ENCODE peak calls at places on chromosomes 13 and 19, in ten cellular contexts. Y is CD8-positive, alpha-beta memory T cell; A is upper lobe of right lung; Q is CD8-positive, alpha-beta T cell; S is H1; E is Peyer's patch; U is sigmoid colon; P is tibial artery; J is colonic mucosa; G is spleen. K is an unnamed sample.

GRCh38 chr19:1175020-1175419 is 952 bp upstream of the SBNO2 start:
- DNase-seq in Y (no peak), A (no peak), Q (no peak), S (no peak), E (no peak), U (no peak), P (no peak), J (no peak), G (no peak), K (no peak)

GRCh38 chr19:41910240-41910991 is 17.8 kb downstream of the ERFL start:
- DNase-seq in Y (no peak), A (no peak), Q (no peak), S (no peak), E (no peak), U (no peak), P (no peak), J (no peak), G (peak; percentile 75), K (no peak)

GRCh38 chr13:27708325-27708724 is 84.0 kb upstream of the GSX1 start:
- DNase-seq in Y (no peak), A (no peak), Q (no peak), S (no peak), E (no peak), U (no peak), P (no peak), J (no peak), G (no peak), K (no peak)

GRCh38 chr19:8811315-8812172 is 20.6 kb downstream of the ZNF558 start:
- DNase-seq in Y (no peak), A (no peak), Q (no peak), S (no peak), E (no peak), U (no peak), P (no peak), J (no peak), G (no peak), K (no peak)

GRCh38 chr19:19399733-19400438 is 5.6 kb upstream of the GATAD2A start:
- DNase-seq in Y (no peak), A (no peak), Q (no peak), S (no peak), E (no peak), U (no peak), P (no peak), J (no peak), G (peak; percentile 15), K (no peak)

GRCh38 chr19:34306213-34306661 is 51.9 kb downstream of the GARRE1 start:
- DNase-seq in Y (no peak), A (no peak), Q (no peak), S (no peak), E (peak; percentile 58), U (no peak), P (no peak), J (peak; percentile 73), G (no peak), K (peak; percentile 26)

GRCh38 chr19:54364775-54365257 is at the start of gene LAIR1:
- DNase-seq in Y (peak; percentile 23), A (peak; percentile 76), Q (peak; percentile 58), S (no peak), E (no peak), U (no peak), P (peak; percentile 71), J (no peak), G (peak; percentile 93), K (no peak)

GRCh38 chr13:86960876-86961275 is 710.3 kb upstream of the SLITRK5 start:
- DNase-seq in Y (no peak), A (no peak), Q (no peak), S (no peak), E (no peak), U (no peak), P (no peak), J (no peak), G (no peak), K (no peak)

GRCh38 chr13:90375851-90376250 is 971.6 kb upstream of the MIR17HG start:
- DNase-seq in Y (no peak), A (no peak), Q (no peak), S (no peak), E (no peak), U (no peak), P (no peak), J (no peak), G (no peak), K (no peak)

GRCh38 chr19:3186891-3187661 is 1.3 kb downstream of the NCLN start:
- DNase-seq in Y (no peak), A (no peak), Q (no peak), S (no peak), E (no peak), U (no peak), P (no peak), J (no peak), G (no peak), K (no peak)
- H3K4me1 ChIP-seq in Y (peaks cover 57% of the 10 kb centered on the region), A (peaks cover 27% of the 10 kb centered on the region), Q (peaks cover 63% of the 10 kb centered on the region), S (no peaks in the 10 kb centered on the region), E (peaks cover 22% of the 10 kb centered on the region), U (peaks cover 20% of the 10 kb centered on the region), P (peaks cover 27% of the 10 kb centered on the region), J (peaks cover 30% of the 10 kb centered on the region), G (peaks cover 77% of the 10 kb centered on the region), K (peaks cover 4% of the 10 kb centered on the region)

GRCh38 chr13:40986328-40986856 is 32.7 kb downstream of the ELF1 start:
- DNase-seq in Y (no peak), A (no peak), Q (no peak), S (no peak), E (no peak), U (no peak), P (no peak), J (no peak), G (no peak), K (no peak)
- H3K4me1 ChIP-seq in Y (peaks cover 68% of the 10 kb centered on the region), A (peaks cover 46% of the 10 kb centered on the region), Q (peaks cover 65% of the 10 kb centered on the region), S (no peaks in the 10 kb centered on the region), E (peaks cover 22% of the 10 kb centered on the region), U (peaks cover 30% of the 10 kb centered on the region), P (peaks cover 46% of the 10 kb centered on the region), J (peaks cover 16% of the 10 kb centered on the region), G (peaks cover 60% of the 10 kb centered on the region), K (peaks cover 57% of the 10 kb centered on the region)

GRCh38 chr19:51141181-51141580 is 920 bp upstream of the SIGLEC7 start:
- DNase-seq in Y (no peak), A (no peak), Q (no peak), S (no peak), E (no peak), U (no peak), P (no peak), J (no peak), G (no peak), K (no peak)
- H3K4me1 ChIP-seq in Y (peaks cover 21% of the 10 kb centered on the region), A (peaks cover 5% of the 10 kb centered on the region), Q (peaks cover 22% of the 10 kb centered on the region), S (peaks cover 6% of the 10 kb centered on the region), E (no peaks in the 10 kb centered on the region), U (no peaks in the 10 kb centered on the region), P (no peaks in the 10 kb centered on the region), J (no peaks in the 10 kb centered on the region), G (peaks cover 5% of the 10 kb centered on the region), K (no peaks in the 10 kb centered on the region)

DNA sequence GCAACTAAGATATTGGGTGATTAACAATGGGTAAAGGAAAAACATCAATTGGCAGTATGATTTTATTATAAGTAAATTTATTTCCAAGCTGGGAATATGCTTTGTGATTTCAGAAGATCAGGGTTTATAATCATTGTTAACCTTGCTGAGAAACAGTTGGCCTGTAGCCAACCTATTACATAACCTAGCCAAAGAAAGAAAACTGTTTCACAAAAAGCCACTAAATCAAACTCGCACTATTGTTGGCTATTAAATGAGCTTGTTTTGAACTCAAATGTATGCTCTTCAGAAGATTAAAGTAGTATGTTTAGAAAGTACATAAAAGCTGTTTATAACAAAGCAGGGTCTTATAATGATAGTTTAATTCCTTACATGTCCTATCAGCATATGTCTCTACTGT is 151.7 kb downstream of the LHFPL6 start:
- DNase-seq in Y (no peak), A (no peak), Q (no peak), S (no peak), E (no peak), U (no peak), P (no peak), J (no peak), G (no peak), K (no peak)
- H3K4me1 ChIP-seq in Y (no peaks in the 10 kb centered on the region), A (peaks cover 45% of the 10 kb centered on the region), Q (no peaks in the 10 kb centered on the region), S (peaks cover 8% of the 10 kb centered on the region), E (no peaks in the 10 kb centered on the region), U (peaks cover 34% of the 10 kb centered on the region), P (peaks cover 46% of the 10 kb centered on the region), J (no peaks in the 10 kb centered on the region), G (peaks cover 23% of the 10 kb centered on the region), K (peaks cover 67% of the 10 kb centered on the region)

DNA sequence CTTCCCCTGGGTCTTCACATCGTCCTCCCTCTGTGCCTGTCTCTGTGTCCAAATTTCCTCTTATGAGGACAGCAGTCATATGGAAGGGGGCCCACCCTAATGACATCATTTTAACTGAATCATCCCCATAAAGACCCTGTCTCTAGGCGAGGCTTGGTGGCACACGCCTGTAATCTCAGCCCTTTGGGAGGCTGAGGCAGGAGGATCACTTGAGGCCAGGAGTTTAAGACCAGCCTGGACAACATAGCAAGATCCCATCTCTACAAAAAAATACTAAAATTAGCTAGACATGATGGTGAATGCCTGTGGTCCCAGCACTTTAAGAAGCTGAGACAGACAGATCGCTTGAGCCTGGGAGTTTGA is 4.8 kb downstream of the MYO9B start:
- DNase-seq in Y (no peak), A (no peak), Q (no peak), S (no peak), E (no peak), U (no peak), P (no peak), J (no peak), G (no peak), K (no peak)
- H3K4me1 ChIP-seq in Y (peaks cover 36% of the 10 kb centered on the region), A (peaks cover 58% of the 10 kb centered on the region), Q (peaks cover 51% of the 10 kb centered on the region), S (peaks cover 4% of the 10 kb centered on the region), E (peaks cover 14% of the 10 kb centered on the region), U (peaks cover 52% of the 10 kb centered on the region), P (peaks cover 90% of the 10 kb centered on the region), J (peaks cover 6% of the 10 kb centered on the region), G (peaks cover 68% of the 10 kb centered on the region), K (peaks cover 13% of the 10 kb centered on the region)

K was measured in gastrocnemius medialis.